ENCODE peak calls at places on chromosomes 5 and 9, in six cellular contexts. R is MM.1S, K is GM23338, M is PC-3, X is neural progenitor cell, Q is SK-N-SH. S is an unnamed sample.

GRCh38 chr5:2894347-2895135 is 143.1 kb upstream of the IRX2 start:
- DNase-seq in Q (no peak), K (no peak), X (no peak), M (no peak), R (no peak), S (no peak)

GRCh38 chr9:2418619-2419018 is 203.0 kb upstream of the VLDLR start:
- DNase-seq in X (no peak), K (peak; percentile 10), M (no peak), R (no peak), Q (no peak), S (peak; percentile 55)

GRCh38 chr9:94783121-94783664 is 56.7 kb downstream of the AOPEP start:
- DNase-seq in X (peak; percentile 88), K (peak; percentile 95), M (peak; percentile 98), Q (peak; percentile 68), R (peak; percentile 70), S (peak; percentile 94)

GRCh38 chr9:103397868-103398600 is 402.9 kb downstream of the CYLC2 start:
- DNase-seq in Q (peak; percentile 30), R (peak; percentile 85), K (peak; percentile 36), M (peak; percentile 45), X (peak; percentile 56), S (peak; percentile 29)

GRCh38 chr9:102497709-102498108 is 497.4 kb upstream of the CYLC2 start:
- DNase-seq in Q (no peak), X (peak; percentile 13), M (no peak), K (no peak), R (peak; percentile 57), S (no peak)

GRCh38 chr9:36884721-36885120 is 149.3 kb downstream of the PAX5 start:
- DNase-seq in R (no peak), X (no peak), M (no peak), Q (no peak), K (no peak), S (no peak)

GRCh38 chr5:159463590-159464321 is 133.5 kb upstream of the IL12B start:
- DNase-seq in K (no peak), X (no peak), R (no peak), M (peak; percentile 71), Q (no peak), S (no peak)

GRCh38 chr5:14581891-14582796 is 552 bp downstream of the OTULINL start:
- DNase-seq in R (peak; percentile 91), K (peak; percentile 74), Q (peak; percentile 85), M (peak; percentile 75), X (peak; percentile 82), S (peak; percentile 58)

DNA sequence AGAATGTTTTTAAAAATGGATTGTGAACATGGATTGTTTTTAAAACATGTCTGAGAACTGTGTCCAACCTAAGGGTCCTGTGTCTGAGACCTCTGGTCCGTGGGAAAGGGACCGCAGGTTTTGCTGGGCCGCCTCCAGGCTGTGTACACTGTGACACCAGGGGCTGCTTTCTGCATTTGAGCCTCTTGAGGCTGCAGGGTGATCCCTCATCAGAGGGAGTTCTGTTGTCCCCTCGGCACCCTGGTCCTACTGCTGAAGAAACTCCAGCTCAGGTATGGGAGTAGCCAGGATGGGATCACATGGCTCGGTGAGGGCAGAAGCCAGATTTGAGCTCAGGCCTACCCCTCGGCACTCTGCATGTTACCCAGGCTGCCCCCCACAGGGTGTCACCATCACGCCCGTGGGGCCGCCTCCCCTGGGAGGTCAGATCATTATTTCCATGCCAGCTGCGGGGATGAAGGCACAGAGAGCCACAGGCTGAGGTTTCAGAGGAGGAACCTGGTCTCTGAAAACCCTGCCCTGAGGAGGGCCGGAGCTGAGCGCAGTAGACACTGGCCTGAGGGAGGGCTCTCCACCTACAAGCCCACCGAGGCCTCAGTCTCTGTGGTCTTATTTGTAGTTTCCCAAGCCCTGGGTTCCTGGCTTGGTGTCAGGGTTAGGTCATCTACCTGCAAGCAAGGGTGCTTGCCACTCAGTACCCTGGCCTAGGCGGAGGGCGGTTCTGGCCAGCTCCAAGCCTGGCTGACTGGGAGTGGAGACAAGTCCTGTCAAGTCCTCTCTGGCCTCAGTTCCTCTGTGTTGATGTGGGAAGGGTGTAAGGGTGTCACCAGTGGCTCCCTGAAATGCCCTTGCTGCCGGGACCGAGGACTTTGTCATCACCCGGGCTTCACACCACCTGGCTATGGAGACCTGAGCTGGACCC is 2.8 kb downstream of the PRR7 start:
- DNase-seq in M (no peak), K (no peak), R (no peak), Q (no peak), X (no peak), S (no peak)
- H3F3A ChIP-seq in M (peaks cover 7% of the 10 kb centered on the region), K (peaks cover 39% of the 10 kb centered on the region), R (peaks cover 21% of the 10 kb centered on the region), Q (peaks cover 26% of the 10 kb centered on the region), X (peaks cover 50% of the 10 kb centered on the region), S (peaks cover 21% of the 10 kb centered on the region)

GRCh38 chr9:35649431-35650340 is 1.0 kb downstream of the SIT1 start:
- DNase-seq in M (no peak), Q (no peak), R (no peak), X (no peak), K (no peak), S (peak; percentile 82)
- TF ChIP-seq EZH2phosphoT487 in M (no peak), Q (no peak), R (no peak), X (no peak), K (no peak), S (no peak)

DNA sequence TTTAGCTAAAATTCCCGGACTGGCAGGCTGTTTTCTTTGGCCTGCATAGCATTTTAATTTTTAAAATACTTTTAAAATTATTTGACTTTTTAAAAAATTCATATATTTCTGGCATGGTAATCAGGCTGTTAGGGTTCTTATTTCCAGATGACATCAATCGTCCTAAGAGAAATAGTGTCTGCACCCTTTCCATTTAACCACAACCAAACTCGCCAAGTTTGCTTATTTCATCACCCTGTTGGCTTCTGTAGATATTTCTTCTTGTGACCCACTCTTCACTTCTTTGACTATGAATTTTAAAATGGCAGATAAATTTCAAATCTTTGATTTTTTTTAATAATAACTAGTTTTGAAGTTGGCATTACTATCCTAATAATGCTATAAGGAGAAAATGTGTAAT is 675.7 kb upstream of the FTMT start:
- DNase-seq in X (no peak), M (no peak), Q (no peak), R (no peak), K (no peak), S (no peak)
- H3F3A ChIP-seq in X (no peaks in the 10 kb centered on the region), M (no peaks in the 10 kb centered on the region), Q (no peaks in the 10 kb centered on the region), R (no peaks in the 10 kb centered on the region), K (no peaks in the 10 kb centered on the region), S (no peaks in the 10 kb centered on the region)

GRCh38 chr9:21565137-21565536 is 83.0 kb upstream of the IFNE start:
- DNase-seq in X (no peak), K (no peak), Q (no peak), M (peak; percentile 62), R (no peak), S (no peak)
- TF ChIP-seq EZH2phosphoT487 in X (no peak), K (no peak), Q (no peak), M (no peak), R (no peak), S (no peak)

GRCh38 chr5:378301-378891 is 56.9 kb downstream of the AHRR start:
- DNase-seq in K (no peak), R (no peak), M (peak; percentile 20), X (no peak), Q (peak; percentile 4), S (peak; percentile 75)
- H3F3A ChIP-seq in K (peaks cover 3% of the 10 kb centered on the region), R (no peaks in the 10 kb centered on the region), M (no peaks in the 10 kb centered on the region), X (no peaks in the 10 kb centered on the region), Q (no peaks in the 10 kb centered on the region), S (peaks cover 43% of the 10 kb centered on the region)

GRCh38 chr9:92707530-92707929 is 37.6 kb upstream of the IPPK start:
- DNase-seq in K (no peak), X (no peak), Q (no peak), M (peak; percentile 35), R (no peak), S (no peak)
- TF ChIP-seq EZH2phosphoT487 in K (no peak), X (no peak), Q (no peak), M (no peak), R (no peak), S (no peak)

DNA sequence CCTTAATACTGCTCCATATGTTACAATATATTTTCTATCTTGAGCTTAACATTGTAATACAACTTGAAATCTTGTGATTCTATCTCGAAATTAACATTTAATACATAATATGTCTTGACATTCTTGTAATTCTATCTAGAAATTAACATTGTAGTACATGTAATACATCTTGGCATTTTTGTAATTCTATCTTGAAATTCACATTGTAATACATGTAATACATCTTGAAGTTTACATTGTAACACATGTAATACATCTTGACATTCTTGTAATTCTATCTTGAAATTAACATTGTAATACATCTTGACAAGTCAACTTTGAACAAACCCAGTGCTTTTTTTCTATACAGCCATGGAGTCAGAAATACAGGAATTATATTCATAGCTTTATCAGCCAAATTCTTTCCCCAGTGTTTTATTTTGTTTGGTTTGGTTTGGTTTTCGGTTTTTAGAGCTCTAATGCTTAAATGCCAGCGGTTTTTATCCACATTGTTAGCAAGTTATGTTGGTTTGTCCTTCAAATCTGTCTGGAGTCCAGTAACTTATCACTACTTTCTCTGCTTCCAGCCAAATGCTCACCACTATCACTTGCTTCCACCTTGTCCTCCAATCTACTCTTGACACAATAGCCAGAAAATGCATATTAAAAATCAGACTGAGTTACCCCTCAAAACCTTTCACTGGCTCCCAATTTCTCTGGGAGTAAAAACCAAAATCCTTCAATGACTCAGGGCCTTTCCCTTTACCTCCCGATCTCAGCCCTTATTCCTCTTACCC is 3.1 kb upstream of the TUT7 start:
- DNase-seq in R (no peak), K (no peak), X (no peak), M (no peak), Q (no peak), S (no peak)
- H3F3A ChIP-seq in R (peaks cover 19% of the 10 kb centered on the region), K (no peaks in the 10 kb centered on the region), X (peaks cover 18% of the 10 kb centered on the region), M (no peaks in the 10 kb centered on the region), Q (peaks cover 4% of the 10 kb centered on the region), S (peaks cover 4% of the 10 kb centered on the region)